ENCODE peak calls at places on chromosomes 13 and 19, in five cellular contexts. O is upper lobe of right lung, N is Caco-2, L is AG04450, M is heart left ventricle. Y is an unnamed sample.

GRCh38 chr19:57010541-57010940 is 109.2 kb upstream of the USP29 start:
- DNase-seq in M (no peak), O (no peak), L (no peak), N (no peak), Y (no peak)

GRCh38 chr19:5314012-5314906 is 26.4 kb downstream of the PTPRS start:
- DNase-seq in L (no peak), M (no peak), O (no peak), N (no peak), Y (no peak)

GRCh38 chr13:106474906-106475305 is 60.6 kb downstream of the EFNB2 start:
- DNase-seq in N (no peak), O (no peak), M (no peak), L (no peak), Y (no peak)

GRCh38 chr19:2168619-2169424 is 5.1 kb downstream of the DOT1L start:
- DNase-seq in L (peak; percentile 93), M (peak; percentile 99), N (peak; percentile 94), O (peak; percentile 99), Y (peak; percentile 99)

GRCh38 chr13:113862766-113863510 is 938 bp downstream of the GAS6 start:
- DNase-seq in O (peak; percentile 84), N (peak; percentile 51), L (no peak), M (peak; percentile 87), Y (peak; percentile 78)

GRCh38 chr19:1132625-1133383 is 29.0 kb downstream of the GPX4 start:
- DNase-seq in N (no peak), O (no peak), L (no peak), M (no peak), Y (no peak)

GRCh38 chr19:4064551-4065260 is 2.0 kb downstream of the ZBTB7A start:
- DNase-seq in N (peak; percentile 52), O (peak; percentile 85), M (peak; percentile 72), L (no peak), Y (no peak)

GRCh38 chr13:93875527-93875926 is 604.0 kb downstream of the DCT start:
- DNase-seq in L (peak; percentile 21), N (no peak), O (no peak), M (no peak), Y (no peak)

GRCh38 chr19:53908106-53908932 is 759 bp upstream of the CACNG7 start:
- DNase-seq in O (no peak), N (no peak), L (peak; percentile 13), M (peak; percentile 43), Y (no peak)

GRCh38 chr13:111880185-111880584 is 186.8 kb upstream of the SOX1 start:
- DNase-seq in L (no peak), M (no peak), N (no peak), O (no peak), Y (no peak)

GRCh38 chr19:36771275-36772231 is 1.1 kb downstream of the ZNF850 start:
- DNase-seq in O (no peak), L (peak; percentile 58), M (peak; percentile 81), N (peak; percentile 61), Y (peak; percentile 56)

GRCh38 chr13:20873348-20873747 is 29.2 kb downstream of the XPO4 start:
- DNase-seq in M (no peak), O (no peak), N (no peak), L (no peak), Y (no peak)

GRCh38 chr19:17405250-17406038 is at the start of gene BST2:
- DNase-seq in L (no peak), N (peak; percentile 74), O (no peak), M (peak; percentile 69), Y (peak; percentile 59)

GRCh38 chr19:6776999-6777398 is 4.5 kb downstream of the VAV1 start:
- DNase-seq in N (no peak), M (no peak), L (no peak), O (no peak), Y (no peak)

GRCh38 chr19:49888478-49888901 is 8.2 kb downstream of the IL4I1 start:
- DNase-seq in O (no peak), M (no peak), N (no peak), L (no peak), Y (no peak)

GRCh38 chr13:43285891-43286602 is 262.7 kb downstream of the DNAJC15 start:
- DNase-seq in O (no peak), M (no peak), N (no peak), L (no peak), Y (peak; percentile 32)

GRCh38 chr13:112605531-112605990 is 17.6 kb upstream of the TUBGCP3 start:
- DNase-seq in N (no peak), M (no peak), L (no peak), O (no peak), Y (no peak)

GRCh38 chr19:30556230-30556711 is 184.1 kb downstream of the ZNF536 start:
- DNase-seq in N (no peak), O (no peak), M (no peak), L (no peak), Y (no peak)

GRCh38 chr13:46182491-46182877 is 507 bp upstream of the LCP1 start:
- DNase-seq in L (no peak), N (no peak), O (no peak), M (no peak), Y (no peak)

GRCh38 chr19:17576758-17577532 is 21.5 kb downstream of the COLGALT1 start:
- DNase-seq in L (no peak), M (no peak), O (peak; percentile 85), N (peak; percentile 25), Y (peak; percentile 89)

GRCh38 chr13:30934381-30934780 is 1.9 kb downstream of the TEX26 start:
- DNase-seq in O (no peak), N (peak; percentile 23), L (no peak), M (no peak), Y (no peak)

GRCh38 chr13:30934803-30935202 is 2.3 kb downstream of the TEX26 start:
- DNase-seq in N (no peak), M (no peak), O (no peak), L (no peak), Y (no peak)

GRCh38 chr13:30928971-30929370 is 3.5 kb upstream of the TEX26 start:
- DNase-seq in M (no peak), N (no peak), L (no peak), O (no peak), Y (no peak)

GRCh38 chr13:30933334-30933681 is 852 bp downstream of the TEX26 start:
- DNase-seq in O (no peak), L (no peak), M (no peak), N (no peak), Y (no peak)

DNA sequence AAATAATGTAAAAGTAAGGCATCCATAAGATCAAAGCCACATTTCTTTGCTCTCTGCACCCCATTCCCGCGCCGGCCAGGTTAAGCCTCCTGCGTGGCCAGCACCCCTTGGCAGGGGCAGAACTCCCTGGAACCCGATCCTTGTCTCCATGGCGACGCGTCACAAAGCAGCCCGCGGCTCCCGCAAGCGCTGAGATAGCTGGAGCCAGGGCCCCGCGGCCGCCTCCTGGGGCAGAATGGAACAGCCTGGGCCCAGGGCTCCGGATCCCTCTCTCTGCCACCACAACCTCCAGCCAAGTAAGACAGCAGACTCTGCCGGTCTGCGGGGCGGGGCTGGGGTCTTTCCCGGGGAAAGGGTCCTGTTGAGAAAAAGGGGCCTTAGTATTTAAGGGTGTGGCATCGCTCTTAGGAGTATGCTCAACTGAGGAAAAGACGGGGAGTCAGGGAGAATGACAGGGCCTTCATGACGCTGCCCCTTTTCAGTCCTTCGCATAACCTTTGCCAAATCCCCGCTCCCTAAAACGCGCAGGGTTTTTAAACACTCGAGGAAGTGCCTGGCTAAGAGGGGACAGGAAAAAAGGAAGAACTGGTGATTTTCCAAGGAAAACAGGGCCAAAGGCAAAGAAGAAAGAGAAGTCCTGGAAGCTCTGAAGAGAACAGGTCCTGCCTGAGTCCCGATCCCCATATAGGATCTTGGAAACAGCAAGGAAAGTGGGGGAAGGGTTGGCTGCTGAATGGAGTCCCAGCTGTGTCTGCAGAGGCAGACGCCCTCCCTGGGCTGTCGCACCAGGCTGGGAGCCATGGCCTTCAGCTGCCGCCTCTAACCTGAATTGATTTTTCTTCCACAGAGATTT is at the start of gene TEX26:
- DNase-seq in N (no peak), O (no peak), L (no peak), M (peak; percentile 31), Y (peak; percentile 76)
- H3K4me3 ChIP-seq in N (no peak within 1 kb of the TSS), O (no peak within 1 kb of the TSS), L (peak within 1 kb of the TSS; percentile 20), M (peak within 1 kb of the TSS; percentile 17), Y (no peak within 1 kb of the TSS)

GRCh38 chr19:35160629-35161433 is 6.3 kb downstream of the FXYD5 start:
- DNase-seq in M (no peak), L (no peak), O (no peak), N (no peak), Y (peak; percentile 0)

GRCh38 chr19:35161434-35161743 is 6.9 kb downstream of the FXYD5 start:
- DNase-seq in N (no peak), L (no peak), M (no peak), O (no peak), Y (no peak)

GRCh38 chr19:35165200-35166058 is 10.9 kb downstream of the FXYD5 start:
- DNase-seq in M (no peak), N (no peak), O (no peak), L (no peak), Y (no peak)

GRCh38 chr19:35164418-35164817 is 9.9 kb downstream of the FXYD5 start:
- DNase-seq in L (no peak), N (no peak), O (no peak), M (no peak), Y (no peak)

DNA sequence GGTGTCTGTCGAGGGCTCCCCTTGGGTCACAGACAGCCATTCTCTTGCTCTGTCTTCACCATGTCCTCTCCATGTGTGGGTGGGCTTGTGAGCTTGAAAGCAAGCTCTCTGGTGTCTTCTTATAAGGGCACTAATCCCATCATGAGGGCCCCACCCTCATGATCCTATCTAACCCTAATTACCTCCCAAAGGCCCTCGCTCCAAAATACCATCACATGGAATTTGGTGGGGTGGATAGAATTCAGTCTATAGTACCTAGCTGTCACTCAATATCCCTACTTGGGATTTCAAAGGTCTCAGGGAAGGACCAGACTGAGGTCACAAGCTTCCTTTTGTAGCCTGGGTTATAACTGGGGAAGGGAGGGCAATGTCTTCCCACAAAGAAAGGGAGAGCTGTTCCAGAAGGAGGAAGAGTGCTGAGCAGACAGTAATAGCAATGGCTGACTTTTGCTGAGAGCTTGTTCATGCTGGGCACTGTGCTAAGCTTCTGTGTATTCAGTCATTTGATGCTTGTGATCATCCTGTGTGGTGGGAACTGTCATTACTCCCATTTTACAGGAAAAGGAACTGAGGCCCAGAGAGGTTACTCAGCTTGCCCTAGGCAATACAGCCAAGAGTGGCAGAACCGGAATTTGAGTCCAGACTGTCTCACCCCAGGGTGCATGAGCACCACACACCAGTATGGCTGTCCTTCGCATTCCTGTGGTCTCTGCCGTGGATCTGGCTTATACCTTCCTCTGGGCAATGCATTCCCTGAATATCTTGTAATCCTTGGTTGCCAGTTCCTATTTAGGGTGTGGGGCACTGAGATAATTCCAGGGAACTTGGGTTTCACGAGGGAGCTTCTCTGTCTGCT is 8.2 kb downstream of the FXYD5 start:
- DNase-seq in O (no peak), M (no peak), N (no peak), L (no peak), Y (no peak)
- H3K9me3 ChIP-seq in O (no peaks in the 10 kb centered on the region), M (no peaks in the 10 kb centered on the region), N (peaks cover 33% of the 10 kb centered on the region), L (peaks cover 41% of the 10 kb centered on the region), Y (no peaks in the 10 kb centered on the region)

DNA sequence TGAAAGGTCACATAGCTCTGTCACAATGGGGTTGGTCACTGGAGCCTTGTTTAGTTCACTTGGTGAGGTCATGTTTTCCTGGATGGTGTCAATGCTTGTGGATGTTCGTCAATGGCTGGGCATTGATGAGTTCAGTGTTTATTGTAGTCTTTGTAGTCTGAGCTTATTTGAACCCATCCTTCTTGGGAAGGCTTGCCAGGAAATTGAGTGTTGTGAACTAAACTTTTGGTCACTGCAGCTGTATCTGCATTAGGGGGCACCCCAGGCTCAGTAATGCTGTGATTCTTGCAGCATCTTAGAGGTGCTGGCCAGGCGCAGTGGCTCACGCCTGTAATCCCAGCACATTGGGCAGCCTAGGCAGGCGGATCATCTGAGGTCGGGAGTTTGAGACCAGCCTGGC is 22.0 kb downstream of the BLOC1S3 start:
- DNase-seq in L (no peak), M (no peak), O (no peak), N (peak; percentile 65), Y (no peak)
- TF ChIP-seq CTCF in L (peak; percentile 53), M (peak; percentile 38), O (peak; percentile 37), N (peak; percentile 34), Y (no peak)

GRCh38 chr13:59208405-59209195 is 955.1 kb downstream of the DIAPH3 start:
- DNase-seq in O (no peak), N (no peak), L (no peak), M (no peak), Y (no peak)

GRCh38 chr13:59211636-59212035 is 952.1 kb downstream of the DIAPH3 start:
- DNase-seq in L (no peak), M (no peak), O (no peak), N (peak; percentile 72), Y (no peak)
- H3K4me3 ChIP-seq in L (no peak overlapping the region), M (no peak overlapping the region), O (no peak overlapping the region), N (no peak overlapping the region), Y (no peak overlapping the region)

Y was measured in left lung.